ENCODE peak calls at places on chromosomes 11 and 22, in five cellular contexts. K is NCI-H2081, Y is A549, Z is EH, X is hippocampal formation. Q is an unnamed sample.
A peak's percentile ranks its signal among the peaks of the same experiment; 100 is the strongest.

GRCh38 chr11:80519591-80520258 is 1078.9 kb upstream of the TENM4 start:
- DNase-seq in K (no peak), Y (no peak), Z (no peak), X (no peak), Q (no peak)

GRCh38 chr11:123493393-123494063 is 63.5 kb downstream of the GRAMD1B start:
- DNase-seq in K (no peak), Y (no peak), Z (peak; percentile 22), X (no peak), Q (no peak)

GRCh38 chr11:13884159-13884799 is 78.2 kb upstream of the SPON1 start:
- DNase-seq in K (no peak), Y (no peak), Z (no peak), X (no peak), Q (no peak)

GRCh38 chr22:40414306-40414705 is 43.9 kb downstream of the SGSM3 start:
- DNase-seq in K (no peak), Y (no peak), Z (peak; percentile 34), X (peak; percentile 12), Q (no peak)

GRCh38 chr11:83566948-83567347 is 280.8 kb upstream of the CCDC90B start:
- DNase-seq in K (no peak), Y (no peak), Z (peak; percentile 85), X (no peak), Q (no peak)

GRCh38 chr11:58495906-58496305 is 12.0 kb downstream of the OR5B21 start:
- DNase-seq in K (no peak), Y (no peak), Z (no peak), X (peak; percentile 25), Q (no peak)

GRCh38 chr11:114340311-114341131 is 44.3 kb downstream of the NNMT start:
- DNase-seq in K (peak; percentile 82), Y (peak; percentile 16), Z (peak; percentile 81), X (peak; percentile 62), Q (peak; percentile 28)

GRCh38 chr11:118928870-118929495 is 3.3 kb upstream of the BCL9L start:
- DNase-seq in K (peak; percentile 70), Y (no peak), Z (peak; percentile 66), X (no peak), Q (no peak)

GRCh38 chr11:117921893-117922292 is 7.3 kb downstream of the TMPRSS13 start:
- DNase-seq in K (no peak), Y (no peak), Z (no peak), X (no peak), Q (no peak)

GRCh38 chr22:48099671-48100070 is 1337.2 kb downstream of the TBC1D22A start:
- DNase-seq in K (no peak), Y (no peak), Z (no peak), X (no peak), Q (no peak)

GRCh38 chr11:78039919-78040671 is 17.0 kb upstream of the KCTD14 start:
- DNase-seq in K (peak; percentile 83), Y (peak; percentile 64), Z (peak; percentile 95), X (peak; percentile 6), Q (no peak)

GRCh38 chr11:105177658-105178057 is 38.1 kb upstream of the CARD18 start:
- DNase-seq in K (no peak), Y (no peak), Z (peak; percentile 96), X (no peak), Q (no peak)

GRCh38 chr11:26286472-26287066 is 45.4 kb upstream of the ANO3 start:
- DNase-seq in K (peak; percentile 49), Y (no peak), Z (peak; percentile 15), X (no peak), Q (no peak)

GRCh38 chr11:11976476-11977187 is 31.8 kb downstream of the DKK3 start:
- DNase-seq in K (no peak), Y (no peak), Z (peak; percentile 27), X (no peak), Q (no peak)

GRCh38 chr11:120952503-120953229 is 71.2 kb upstream of the TBCEL start:
- DNase-seq in K (peak; percentile 79), Y (peak; percentile 67), Z (peak; percentile 76), X (peak; percentile 85), Q (peak; percentile 52)

GRCh38 chr11:76624515-76625379 is 45.8 kb downstream of the LRRC32 start:
- DNase-seq in K (no peak), Y (no peak), Z (no peak), X (no peak), Q (no peak)

GRCh38 chr11:82239498-82239897 is 494.2 kb downstream of the FAM181B start:
- DNase-seq in K (no peak), Y (no peak), Z (no peak), X (no peak), Q (no peak)

GRCh38 chr22:47837703-47838102 is 1075.3 kb downstream of the TBC1D22A start:
- DNase-seq in K (no peak), Y (no peak), Z (no peak), X (no peak), Q (no peak)

GRCh38 chr11:2694495-2694894 is 5.3 kb downstream of the KCNQ1OT1 start:
- DNase-seq in K (no peak), Y (no peak), Z (no peak), X (no peak), Q (no peak)

GRCh38 chr11:46719048-46719542 is at the start of gene F2:
- DNase-seq in K (no peak), Y (no peak), Z (no peak), X (no peak), Q (no peak)

GRCh38 chr11:73366265-73366610 is 10.0 kb upstream of the RELT start:
- DNase-seq in K (no peak), Y (no peak), Z (no peak), X (no peak), Q (no peak)

GRCh38 chr22:23478175-23478574 is 101.9 kb downstream of the IGLL1 start:
- DNase-seq in K (no peak), Y (no peak), Z (peak; percentile 28), X (no peak), Q (no peak)

GRCh38 chr11:72430743-72431570 is 3.4 kb downstream of the CLPB start:
- DNase-seq in K (peak; percentile 64), Y (peak; percentile 66), Z (peak; percentile 68), X (peak; percentile 39), Q (no peak)

GRCh38 chr22:49599039-49599438 is 228.6 kb downstream of the BRD1 start:
- DNase-seq in K (no peak), Y (no peak), Z (no peak), X (no peak), Q (no peak)

GRCh38 chr11:19087658-19088057 is 27.1 kb upstream of the MRGPRX2 start:
- DNase-seq in K (no peak), Y (no peak), Z (peak; percentile 92), X (no peak), Q (no peak)

GRCh38 chr11:119550330-119550729 is 127.4 kb upstream of the THY1 start:
- DNase-seq in K (no peak), Y (no peak), Z (no peak), X (no peak), Q (no peak)

GRCh38 chr11:32391479-32391878 is 43.9 kb downstream of the WT1 start:
- DNase-seq in K (no peak), Y (no peak), Z (no peak), X (no peak), Q (no peak)

GRCh38 chr11:5369793-5370192 is 13.8 kb upstream of the OR51M1 start:
- DNase-seq in K (peak; percentile 3), Y (peak; percentile 1), Z (peak; percentile 75), X (no peak), Q (no peak)

GRCh38 chr22:37161442-37161841 is 11.7 kb upstream of the IL2RB start:
- DNase-seq in K (no peak), Y (peak; percentile 25), Z (no peak), X (no peak), Q (no peak)

GRCh38 chr22:48629631-48630443 is 1197.8 kb downstream of the BRD1 start:
- DNase-seq in K (no peak), Y (no peak), Z (no peak), X (peak; percentile 65), Q (no peak)

GRCh38 chr11:105838668-105839403 is 183.2 kb downstream of the MSANTD4 start:
- DNase-seq in K (no peak), Y (no peak), Z (peak; percentile 16), X (no peak), Q (no peak)

GRCh38 chr22:32992821-32993220 is 65.4 kb downstream of the SYN3 start:
- DNase-seq in K (no peak), Y (no peak), Z (no peak), X (no peak), Q (no peak)

GRCh38 chr22:36343720-36344105 is 44.1 kb downstream of the MYH9 start:
- DNase-seq in K (no peak), Y (no peak), Z (no peak), X (peak; percentile 65), Q (no peak)

Q was measured in NCI-H1417 treated with DMSO at 0.1 percent for 48 hours.